ENCODE peak calls at places on chromosomes 16 and 17, in five cellular contexts. E is stomach; Z is CD8-positive, alpha-beta T cell; Y is sigmoid colon; R is thoracic aorta. A is an unnamed sample.

GRCh38 chr16:54507091-54507490 is 220.5 kb upstream of the IRX3 start:
- DNase-seq in R (no peak), Y (no peak), E (no peak), Z (no peak), A (peak)

GRCh38 chr16:85334718-85335583 is 222.7 kb upstream of the CIBAR2 start:
- DNase-seq in Z (peak), Y (no peak), E (peak), R (no peak), A (peak)

GRCh38 chr17:4195306-4195705 is 52.3 kb downstream of the CYB5D2 start:
- DNase-seq in Y (no peak), E (no peak), R (no peak), Z (no peak), A (no peak)

GRCh38 chr17:49290690-49291326 is 60.2 kb upstream of the PHOSPHO1 start:
- DNase-seq in R (no peak), E (no peak), Y (no peak), Z (no peak), A (peak)

GRCh38 chr17:75087558-75088453 is at the start of gene SLC16A5:
- DNase-seq in E (peak), Z (peak), Y (peak), R (no peak), A (peak)

GRCh38 chr17:67280279-67280678 is 35.3 kb upstream of the HELZ start:
- DNase-seq in Z (no peak), E (no peak), R (no peak), Y (no peak), A (no peak)

GRCh38 chr17:10050597-10051101 is 145.6 kb upstream of the RCVRN start:
- DNase-seq in Y (peak), R (no peak), E (no peak), Z (no peak), A (no peak)

GRCh38 chr17:57552114-57552601 is 192.9 kb downstream of the CCDC182 start:
- DNase-seq in Y (no peak), R (no peak), E (no peak), Z (peak), A (peak)

GRCh38 chr16:84786605-84787302 is 33.0 kb upstream of the CRISPLD2 start:
- DNase-seq in E (peak), Z (no peak), Y (peak), R (no peak), A (no peak)

GRCh38 chr17:1331708-1332107 is 52.2 kb downstream of the TRARG1 start:
- DNase-seq in R (no peak), E (no peak), Y (no peak), Z (no peak), A (no peak)

GRCh38 chr17:62703269-62703775 is 75.9 kb downstream of the MRC2 start:
- DNase-seq in Y (peak), E (peak), R (no peak), Z (no peak), A (no peak)

GRCh38 chr16:84827897-84828296 is 8.1 kb downstream of the CRISPLD2 start:
- DNase-seq in Z (no peak), E (no peak), Y (peak), R (no peak), A (no peak)

GRCh38 chr16:12503201-12503600 is 300.5 kb downstream of the CPPED1 start:
- DNase-seq in Z (no peak), E (no peak), Y (peak), R (no peak), A (no peak)

GRCh38 chr16:89859809-89860075 is 13.7 kb upstream of the TCF25 start:
- DNase-seq in Z (no peak), Y (no peak), E (no peak), R (no peak), A (no peak)

GRCh38 chr16:27429981-27430441 is 28.0 kb downstream of the IL21R start:
- DNase-seq in E (peak), Z (peak), R (no peak), Y (peak), A (no peak)

GRCh38 chr16:55889518-55889917 is 14.3 kb upstream of the CES5A start:
- DNase-seq in Z (no peak), E (no peak), R (no peak), Y (no peak), A (no peak)

GRCh38 chr17:15398291-15398690 is 56.9 kb upstream of the TEKT3 start:
- DNase-seq in Y (no peak), E (no peak), R (no peak), Z (no peak), A (no peak)

GRCh38 chr17:75315541-75316243 is 26.5 kb upstream of the SLC25A19 start:
- DNase-seq in E (no peak), R (no peak), Y (no peak), Z (no peak), A (no peak)

GRCh38 chr16:67244387-67245188 is 2.7 kb downstream of the FHOD1 start:
- DNase-seq in Z (peak), E (peak), R (peak), Y (peak), A (no peak)
- H3K4me3 ChIP-seq in Z (peak), E (no peak), R (peak), Y (no peak), A (no peak)

DNA sequence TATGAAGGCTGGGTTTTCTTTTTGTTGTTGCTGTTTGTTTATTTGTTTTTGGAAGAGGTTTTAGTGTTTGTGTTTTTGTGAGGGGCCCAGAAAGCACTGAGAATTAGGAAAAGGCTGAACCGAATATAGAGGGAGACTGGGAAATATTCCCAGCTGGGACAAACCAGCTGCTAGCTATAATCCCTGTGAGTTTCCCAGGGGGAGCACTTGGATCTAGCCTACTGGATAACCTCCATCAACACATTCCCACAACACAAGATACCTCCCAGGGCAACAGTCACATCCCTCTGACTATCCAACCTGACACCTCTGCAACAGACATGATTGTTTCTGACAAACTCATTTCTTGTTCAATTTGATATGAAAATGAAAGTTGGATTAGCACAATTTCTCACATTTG is 16.7 kb downstream of the CDH11 start:
- DNase-seq in E (no peak), R (no peak), Z (no peak), Y (no peak), A (no peak)
- H3K4me3 ChIP-seq in E (no peak), R (no peak), Z (no peak), Y (no peak), A (no peak)

GRCh38 chr17:81738801-81739393 is 26.8 kb downstream of the SLC25A10 start:
- DNase-seq in E (no peak), Z (no peak), Y (no peak), R (no peak), A (no peak)

GRCh38 chr17:81737947-81738800 is 26.1 kb downstream of the SLC25A10 start:
- DNase-seq in Z (no peak), R (no peak), E (no peak), Y (no peak), A (no peak)

GRCh38 chr17:81733507-81734404 is 21.7 kb downstream of the SLC25A10 start:
- DNase-seq in Y (peak), Z (peak), E (peak), R (no peak), A (peak)

GRCh38 chr17:81734405-81735055 is 22.4 kb downstream of the SLC25A10 start:
- DNase-seq in Y (peak), E (peak), R (no peak), Z (no peak), A (no peak)

GRCh38 chr17:81735181-81736102 is 23.4 kb downstream of the SLC25A10 start:
- DNase-seq in E (peak), Z (no peak), Y (peak), R (no peak), A (no peak)
- H3K4me3 ChIP-seq in E (peak), Z (no peak), Y (no peak), R (no peak), A (no peak)

DNA sequence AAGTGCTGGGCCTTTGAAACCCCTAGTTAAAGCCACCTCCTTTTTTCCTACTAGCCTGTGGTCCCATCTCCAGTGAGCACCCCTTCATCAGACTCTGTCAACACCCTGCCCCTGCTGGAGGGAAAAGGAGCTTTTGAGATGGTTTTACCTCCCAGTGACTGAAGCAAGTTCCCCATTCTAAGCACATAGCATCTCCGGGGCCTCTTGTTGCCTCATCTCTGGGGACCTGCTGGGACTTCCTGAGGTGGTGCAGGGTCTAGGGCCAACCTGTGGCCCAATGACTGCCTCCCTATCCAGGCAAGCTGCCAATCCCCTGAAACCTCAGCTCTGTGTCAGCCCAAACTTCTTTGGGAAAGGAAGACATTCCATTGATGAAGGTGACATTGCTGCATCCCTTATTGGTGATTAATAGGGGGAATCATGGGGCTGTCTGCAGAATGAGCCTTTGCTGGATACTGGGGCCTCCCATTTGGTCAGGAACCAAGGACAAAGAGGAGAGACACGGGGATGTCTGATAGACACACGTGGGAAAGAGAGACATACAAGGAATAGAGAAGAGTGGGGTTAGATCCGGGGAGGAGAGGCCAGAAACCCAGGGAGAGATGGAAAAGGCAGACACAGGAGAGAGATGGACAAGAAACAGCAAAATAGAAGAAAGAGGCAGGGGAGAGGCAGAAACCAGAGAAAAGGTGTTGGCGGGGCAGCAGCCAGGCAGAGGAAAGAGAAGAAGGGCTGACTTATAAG is 2.4 kb downstream of the C1QL1 start:
- DNase-seq in Y (no peak), R (no peak), E (no peak), Z (no peak), A (no peak)
- H3K4me3 ChIP-seq in Y (no peak), R (no peak), E (no peak), Z (no peak), A (no peak)

DNA sequence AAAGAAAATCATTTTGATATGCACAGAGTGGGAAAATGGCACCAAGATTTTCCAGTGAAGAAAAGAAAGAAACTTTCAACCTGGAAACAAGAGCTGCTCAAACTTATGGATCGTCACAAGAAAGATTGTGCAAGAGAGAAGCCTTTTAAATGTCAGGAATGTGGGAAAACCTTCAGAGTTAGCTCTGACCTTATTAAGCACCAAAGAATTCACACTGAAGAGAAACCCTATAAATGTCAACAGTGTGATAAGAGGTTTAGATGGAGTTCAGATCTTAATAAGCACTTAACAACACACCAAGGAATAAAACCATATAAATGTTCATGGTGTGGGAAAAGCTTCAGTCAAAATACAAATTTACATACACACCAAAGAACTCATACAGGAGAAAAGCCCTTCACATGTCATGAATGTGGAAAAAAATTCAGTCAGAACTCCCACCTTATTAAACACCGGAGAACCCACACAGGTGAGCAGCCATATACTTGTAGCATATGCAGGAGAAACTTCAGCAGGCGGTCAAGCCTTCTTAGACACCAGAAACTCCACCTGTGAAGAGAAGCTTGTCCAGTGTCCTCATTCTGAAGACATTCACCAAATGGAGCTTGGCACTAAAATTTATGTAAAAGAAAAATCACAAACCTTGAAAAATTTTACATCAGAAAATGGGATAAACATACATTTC is 12.2 kb downstream of the ZNF75A start:
- DNase-seq in Y (no peak), Z (no peak), E (no peak), R (no peak), A (no peak)
- H3K4me3 ChIP-seq in Y (no peak), Z (no peak), E (no peak), R (peak), A (no peak)

A was measured in HAP-1.